ENCODE peak calls at places on chromosomes 5 and 9, in four cellular contexts. One of them, this sample, is unnamed.

GRCh38 chr9:88540364-88540763 is 5.4 kb downstream of the NXNL2 start:
- DNase-seq in heart right ventricle: no peak
- DNase-seq in IMR-90: no peak
- DNase-seq in upper lobe of left lung: no peak
- DNase-seq in this sample: no peak

GRCh38 chr9:3331801-3332200 is 194.0 kb downstream of the RFX3 start:
- DNase-seq in upper lobe of left lung: no peak
- DNase-seq in IMR-90: no peak
- DNase-seq in heart right ventricle: no peak
- DNase-seq in this sample: no peak

GRCh38 chr9:133821606-133822438 is 83.7 kb upstream of the SARDH start:
- DNase-seq in heart right ventricle: no peak
- DNase-seq in IMR-90: peak; percentile 40
- DNase-seq in upper lobe of left lung: no peak
- DNase-seq in this sample: no peak

GRCh38 chr5:103573411-103573810 is 10.8 kb upstream of the NUDT12 start:
- DNase-seq in upper lobe of left lung: no peak
- DNase-seq in IMR-90: no peak
- DNase-seq in heart right ventricle: no peak
- DNase-seq in this sample: no peak

GRCh38 chr5:122310886-122311285 is 1.2 kb upstream of the SNCAIP start:
- DNase-seq in heart right ventricle: no peak
- DNase-seq in upper lobe of left lung: no peak
- DNase-seq in IMR-90: no peak
- DNase-seq in this sample: no peak

GRCh38 chr9:134632329-134632728 is 9.3 kb upstream of the COL5A1 start:
- DNase-seq in IMR-90: no peak
- DNase-seq in heart right ventricle: no peak
- DNase-seq in upper lobe of left lung: peak; percentile 8
- DNase-seq in this sample: peak; percentile 13

GRCh38 chr5:132054031-132054696 is 6.3 kb upstream of the IL3 start:
- DNase-seq in heart right ventricle: no peak
- DNase-seq in upper lobe of left lung: no peak
- DNase-seq in IMR-90: no peak
- DNase-seq in this sample: peak; percentile 54

GRCh38 chr5:24135536-24135935 is 509.2 kb downstream of the CDH10 start:
- DNase-seq in heart right ventricle: no peak
- DNase-seq in IMR-90: no peak
- DNase-seq in upper lobe of left lung: no peak
- DNase-seq in this sample: no peak

GRCh38 chr5:128100860-128101557 is 17.4 kb downstream of the SLC12A2 start:
- DNase-seq in upper lobe of left lung: no peak
- DNase-seq in IMR-90: no peak
- DNase-seq in heart right ventricle: no peak
- DNase-seq in this sample: no peak

GRCh38 chr5:76106149-76106548 is 23.0 kb downstream of the SV2C start:
- DNase-seq in upper lobe of left lung: no peak
- DNase-seq in IMR-90: no peak
- DNase-seq in heart right ventricle: no peak
- DNase-seq in this sample: no peak

GRCh38 chr5:78841767-78842166 is 143.3 kb downstream of the ARSB start:
- DNase-seq in heart right ventricle: no peak
- DNase-seq in upper lobe of left lung: no peak
- DNase-seq in IMR-90: peak; percentile 32
- DNase-seq in this sample: no peak

GRCh38 chr5:56549096-56549886 is 266.1 kb upstream of the MAP3K1 start:
- DNase-seq in upper lobe of left lung: no peak
- DNase-seq in IMR-90: no peak
- DNase-seq in heart right ventricle: no peak
- DNase-seq in this sample: no peak

GRCh38 chr9:86614871-86615849 is 260.9 kb upstream of the TUT7 start:
- DNase-seq in IMR-90: peak; percentile 70
- DNase-seq in upper lobe of left lung: no peak
- DNase-seq in heart right ventricle: peak; percentile 15
- DNase-seq in this sample: no peak

GRCh38 chr5:636951-637350 is 24.8 kb downstream of the CEP72 start:
- DNase-seq in heart right ventricle: no peak
- DNase-seq in IMR-90: no peak
- DNase-seq in upper lobe of left lung: no peak
- DNase-seq in this sample: no peak

GRCh38 chr9:38346811-38347735 is 45.4 kb upstream of the ALDH1B1 start:
- DNase-seq in upper lobe of left lung: no peak
- DNase-seq in IMR-90: no peak
- DNase-seq in heart right ventricle: no peak
- DNase-seq in this sample: no peak

GRCh38 chr9:93091453-93092081 is 4.5 kb upstream of the CARD19 start:
- DNase-seq in IMR-90: peak; percentile 90
- DNase-seq in heart right ventricle: no peak
- DNase-seq in upper lobe of left lung: peak; percentile 21
- DNase-seq in this sample: no peak

GRCh38 chr5:112861638-112861985 is 525 bp downstream of the SRP19 start:
- DNase-seq in IMR-90: no peak
- DNase-seq in upper lobe of left lung: no peak
- DNase-seq in heart right ventricle: no peak
- DNase-seq in this sample: no peak

GRCh38 chr5:179734536-179735164 is 2.0 kb downstream of the MAML1 start:
- DNase-seq in IMR-90: no peak
- DNase-seq in upper lobe of left lung: no peak
- DNase-seq in heart right ventricle: no peak
- DNase-seq in this sample: no peak

GRCh38 chr5:112921833-112922817 is at the start of gene REEP5:
- DNase-seq in IMR-90: peak; percentile 69
- DNase-seq in heart right ventricle: peak; percentile 83
- DNase-seq in upper lobe of left lung: peak; percentile 90
- DNase-seq in this sample: peak; percentile 79

GRCh38 chr9:128243486-128244415 is 32.1 kb downstream of the GOLGA2 start:
- DNase-seq in IMR-90: peak; percentile 21
- DNase-seq in upper lobe of left lung: no peak
- DNase-seq in heart right ventricle: peak; percentile 48
- DNase-seq in this sample: peak; percentile 36

GRCh38 chr9:135910757-135911156 is 3.4 kb upstream of the CAMSAP1 start:
- DNase-seq in heart right ventricle: no peak
- DNase-seq in IMR-90: no peak
- DNase-seq in upper lobe of left lung: no peak
- DNase-seq in this sample: no peak

GRCh38 chr5:154771383-154771901 is 16.3 kb downstream of the LARP1 start:
- DNase-seq in heart right ventricle: peak; percentile 31
- DNase-seq in IMR-90: peak; percentile 92
- DNase-seq in upper lobe of left lung: no peak
- DNase-seq in this sample: no peak

GRCh38 chr5:18745591-18745987 is 1111.3 kb downstream of the TAF11L14 start:
- DNase-seq in heart right ventricle: peak; percentile 19
- DNase-seq in upper lobe of left lung: no peak
- DNase-seq in IMR-90: no peak
- DNase-seq in this sample: no peak

DNA sequence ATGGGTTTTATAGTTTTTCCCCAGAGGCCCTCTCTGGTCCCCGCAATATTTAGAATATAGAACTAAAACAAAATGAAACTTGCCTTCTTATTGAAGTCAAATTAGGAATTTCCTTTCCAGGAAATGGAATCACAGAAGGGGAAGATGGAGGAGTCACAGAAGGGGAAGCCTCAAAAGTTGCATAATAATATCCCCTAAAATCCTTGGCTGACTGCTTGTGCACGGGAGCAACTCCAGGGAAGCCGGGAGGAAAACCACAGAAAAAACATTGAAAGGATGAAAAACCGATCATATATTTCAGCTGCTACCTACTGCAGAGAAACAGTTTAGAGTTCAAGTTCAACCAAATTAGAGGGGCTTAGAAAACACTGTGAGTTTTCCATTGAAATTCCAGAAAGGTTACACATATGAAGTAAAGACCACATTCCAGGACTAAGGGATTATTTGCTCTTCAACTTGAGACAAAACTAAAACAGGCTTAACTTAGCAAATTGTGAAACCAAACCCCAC is 37.6 kb upstream of the MTAP start:
- DNase-seq in heart right ventricle: no peak
- DNase-seq in IMR-90: no peak
- DNase-seq in upper lobe of left lung: no peak
- DNase-seq in this sample: no peak
- H3K27ac ChIP-seq in heart right ventricle: no peak overlapping the region
- H3K27ac ChIP-seq in IMR-90: no peak overlapping the region
- H3K27ac ChIP-seq in upper lobe of left lung: no peak overlapping the region
- H3K27ac ChIP-seq in this sample: no peak overlapping the region

GRCh38 chr5:142871880-142872200 is 101.7 kb downstream of the ARHGAP26 start:
- DNase-seq in heart right ventricle: peak; percentile 41
- DNase-seq in IMR-90: peak; percentile 29
- DNase-seq in upper lobe of left lung: no peak
- DNase-seq in this sample: no peak

GRCh38 chr5:142871056-142871879 is 101.1 kb downstream of the ARHGAP26 start:
- DNase-seq in IMR-90: no peak
- DNase-seq in heart right ventricle: no peak
- DNase-seq in upper lobe of left lung: peak; percentile 51
- DNase-seq in this sample: no peak

GRCh38 chr5:142870552-142870951 is 100.4 kb downstream of the ARHGAP26 start:
- DNase-seq in IMR-90: no peak
- DNase-seq in heart right ventricle: no peak
- DNase-seq in upper lobe of left lung: no peak
- DNase-seq in this sample: no peak

GRCh38 chr5:142872217-142872616 is 102.0 kb downstream of the ARHGAP26 start:
- DNase-seq in upper lobe of left lung: no peak
- DNase-seq in IMR-90: no peak
- DNase-seq in heart right ventricle: no peak
- DNase-seq in this sample: no peak

DNA sequence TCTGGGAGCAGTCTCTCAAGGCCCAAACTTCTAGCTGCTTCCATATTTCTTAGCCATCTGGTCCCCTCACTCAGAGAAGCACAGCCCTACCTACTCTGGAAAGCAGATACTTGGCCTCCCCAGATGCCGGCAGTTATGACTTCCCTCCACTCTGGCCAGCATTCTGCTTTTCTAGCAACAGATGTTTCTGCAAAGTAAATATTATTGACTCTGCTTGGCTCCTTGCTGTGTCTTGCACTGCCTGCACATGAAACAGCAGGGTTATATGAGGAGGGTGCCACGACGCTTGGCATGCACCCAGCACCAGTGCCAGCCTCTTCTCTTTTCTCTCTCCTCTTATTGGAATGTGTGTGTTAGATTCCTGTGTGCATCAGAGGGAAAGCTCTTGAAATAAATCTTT is 99.7 kb downstream of the ARHGAP26 start:
- DNase-seq in heart right ventricle: no peak
- DNase-seq in IMR-90: peak; percentile 11
- DNase-seq in upper lobe of left lung: no peak
- DNase-seq in this sample: no peak
- H3K27ac ChIP-seq in heart right ventricle: peak overlapping the region; percentile 20
- H3K27ac ChIP-seq in IMR-90: no peak overlapping the region
- H3K27ac ChIP-seq in upper lobe of left lung: peak overlapping the region; percentile 50
- H3K27ac ChIP-seq in this sample: peak overlapping the region; percentile 45

GRCh38 chr5:55159763-55160492 is at the start of gene GPX8:
- DNase-seq in heart right ventricle: peak; percentile 38
- DNase-seq in upper lobe of left lung: no peak
- DNase-seq in IMR-90: peak; percentile 92
- DNase-seq in this sample: no peak
- H3K27ac ChIP-seq in heart right ventricle: peak within 1 kb of the TSS; percentile 75
- H3K27ac ChIP-seq in upper lobe of left lung: no peak within 1 kb of the TSS
- H3K27ac ChIP-seq in IMR-90: peak within 1 kb of the TSS; percentile 76
- H3K27ac ChIP-seq in this sample: peak within 1 kb of the TSS; percentile 14

GRCh38 chr5:52734557-52734956 is 53.2 kb upstream of the ITGA1 start:
- DNase-seq in IMR-90: no peak
- DNase-seq in heart right ventricle: no peak
- DNase-seq in upper lobe of left lung: no peak
- DNase-seq in this sample: no peak
- H3K27ac ChIP-seq in IMR-90: no peak overlapping the region
- H3K27ac ChIP-seq in heart right ventricle: no peak overlapping the region
- H3K27ac ChIP-seq in upper lobe of left lung: no peak overlapping the region
- H3K27ac ChIP-seq in this sample: no peak overlapping the region

GRCh38 chr5:98307811-98308210 is 465.7 kb upstream of the RGMB start:
- DNase-seq in upper lobe of left lung: no peak
- DNase-seq in IMR-90: peak; percentile 92
- DNase-seq in heart right ventricle: no peak
- DNase-seq in this sample: no peak
- H3K27ac ChIP-seq in upper lobe of left lung: no peak overlapping the region
- H3K27ac ChIP-seq in IMR-90: peak overlapping the region; percentile 45
- H3K27ac ChIP-seq in heart right ventricle: no peak overlapping the region
- H3K27ac ChIP-seq in this sample: no peak overlapping the region

GRCh38 chr9:35665471-35665818 is 450 bp upstream of the ARHGEF39 start:
- DNase-seq in IMR-90: no peak
- DNase-seq in heart right ventricle: no peak
- DNase-seq in upper lobe of left lung: no peak
- DNase-seq in this sample: no peak

GRCh38 chr9:35666547-35666946 is 1.6 kb upstream of the ARHGEF39 start:
- DNase-seq in heart right ventricle: no peak
- DNase-seq in IMR-90: no peak
- DNase-seq in upper lobe of left lung: no peak
- DNase-seq in this sample: no peak

GRCh38 chr9:35666045-35666444 is 1.1 kb upstream of the ARHGEF39 start:
- DNase-seq in IMR-90: no peak
- DNase-seq in heart right ventricle: no peak
- DNase-seq in upper lobe of left lung: no peak
- DNase-seq in this sample: no peak

GRCh38 chr9:35662437-35662836 is 2.6 kb downstream of the ARHGEF39 start:
- DNase-seq in heart right ventricle: no peak
- DNase-seq in upper lobe of left lung: no peak
- DNase-seq in IMR-90: no peak
- DNase-seq in this sample: no peak

DNA sequence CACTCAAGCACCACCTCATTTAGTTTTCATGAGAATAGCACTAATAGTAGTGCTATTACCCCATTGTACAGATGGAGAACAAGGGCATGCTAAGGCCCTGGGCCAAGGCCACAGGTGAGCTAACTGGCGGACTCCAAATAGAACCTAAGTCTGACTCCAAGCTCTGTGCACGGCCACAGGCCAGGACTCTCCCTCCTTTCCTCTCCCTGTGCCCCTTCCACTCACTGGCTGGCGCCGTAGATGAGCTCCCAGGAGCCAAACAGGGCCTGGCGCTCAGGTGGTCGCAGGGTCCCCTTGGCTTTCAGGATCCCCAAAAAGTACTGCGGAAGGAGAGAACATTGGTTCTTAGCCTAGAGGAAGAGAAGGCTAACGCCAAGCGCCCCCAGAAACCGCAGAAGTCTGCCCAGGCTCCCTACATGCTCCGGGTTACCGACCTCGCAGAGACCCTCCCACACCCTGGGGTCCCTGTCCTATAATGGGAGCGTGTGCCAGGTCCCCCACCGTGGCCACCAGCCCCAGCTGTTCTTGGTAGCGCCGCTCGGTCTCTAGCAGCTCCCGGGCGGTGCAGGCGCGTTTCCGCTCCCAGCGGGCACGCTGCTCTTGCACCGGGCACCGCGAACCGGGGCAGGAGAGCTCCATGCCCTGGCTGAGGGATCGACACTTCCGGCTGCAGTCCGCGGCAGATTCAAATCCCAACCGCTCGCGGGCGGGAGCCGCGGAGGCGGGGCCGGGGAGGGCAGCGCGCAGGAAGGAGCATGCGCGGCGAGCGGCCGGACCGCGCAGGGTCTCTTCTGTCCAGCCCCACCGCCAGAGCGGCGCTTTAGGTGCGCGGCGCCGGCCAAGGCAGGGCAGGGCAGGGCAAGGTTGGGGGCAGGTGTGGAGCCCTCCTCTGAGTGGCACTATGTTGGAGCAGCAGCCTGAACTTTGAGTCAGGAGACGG is at the start of gene ARHGEF39:
- DNase-seq in heart right ventricle: peak; percentile 76
- DNase-seq in IMR-90: peak; percentile 68
- DNase-seq in upper lobe of left lung: peak; percentile 88
- DNase-seq in this sample: peak; percentile 93
- H3K27ac ChIP-seq in heart right ventricle: peak within 1 kb of the TSS; percentile 53
- H3K27ac ChIP-seq in IMR-90: peak within 1 kb of the TSS; percentile 75
- H3K27ac ChIP-seq in upper lobe of left lung: peak within 1 kb of the TSS; percentile 66
- H3K27ac ChIP-seq in this sample: peak within 1 kb of the TSS; percentile 99